ENCODE peak calls at places on chromosomes 3 and 15, in five cellular contexts. L, P, H, Z and W are unnamed samples.

GRCh38 chr3:119751423-119751822 is 30.5 kb upstream of the NR1I2 start:
- DNase-seq in Z (no peak), L (no peak), H (no peak), P (no peak), W (no peak)

GRCh38 chr3:59001675-59002074 is 48.1 kb downstream of the CFAP20DC start:
- DNase-seq in H (no peak), Z (no peak), P (no peak), L (no peak), W (no peak)

GRCh38 chr15:71788646-71789579 is 21.4 kb upstream of the NR2E3 start:
- DNase-seq in L (no peak), Z (no peak), P (no peak), H (peak; percentile 76), W (peak; percentile 72)

GRCh38 chr3:151558621-151559020 is 97.8 kb upstream of the IGSF10 start:
- DNase-seq in L (no peak), H (no peak), P (no peak), Z (peak; percentile 44), W (no peak)

GRCh38 chr15:32825219-32825618 is 107.4 kb downstream of the GREM1 start:
- DNase-seq in Z (peak; percentile 29), L (no peak), P (no peak), H (no peak), W (no peak)

GRCh38 chr15:75198560-75199346 is 2.9 kb upstream of the C15orf39 start:
- DNase-seq in Z (no peak), P (peak; percentile 61), L (no peak), H (peak; percentile 61), W (peak; percentile 77)

GRCh38 chr3:128345195-128345594 is 121.5 kb downstream of the DNAJB8 start:
- DNase-seq in L (no peak), P (no peak), Z (no peak), H (no peak), W (no peak)

GRCh38 chr3:57758686-57759085 is 2.6 kb downstream of the SLMAP start:
- DNase-seq in H (no peak), Z (no peak), P (peak; percentile 40), L (no peak), W (no peak)

GRCh38 chr3:13673207-13673606 is 124.3 kb downstream of the FBLN2 start:
- DNase-seq in P (no peak), H (no peak), Z (no peak), L (no peak), W (no peak)

GRCh38 chr3:196666001-196666867 is 26.7 kb downstream of the NRROS start:
- DNase-seq in L (no peak), P (peak; percentile 74), Z (peak; percentile 66), H (no peak), W (peak; percentile 10)

GRCh38 chr3:121916189-121916588 is 22.0 kb downstream of the SLC15A2 start:
- DNase-seq in L (no peak), H (no peak), Z (no peak), P (peak; percentile 35), W (peak; percentile 7)

GRCh38 chr3:29279830-29280229 is 1.0 kb upstream of the RBMS3 start:
- DNase-seq in H (no peak), L (no peak), Z (peak; percentile 24), P (no peak), W (no peak)

GRCh38 chr3:129365296-129365695 is 63.1 kb downstream of the EFCAB12 start:
- DNase-seq in P (no peak), Z (no peak), L (no peak), H (no peak), W (no peak)

GRCh38 chr3:169241575-169241927 is 422.0 kb downstream of the MECOM start:
- DNase-seq in L (no peak), H (no peak), Z (peak; percentile 72), P (peak; percentile 64), W (no peak)

GRCh38 chr3:197541756-197542539 is 13.8 kb downstream of the BDH1 start:
- DNase-seq in L (peak; percentile 73), H (peak; percentile 46), Z (peak; percentile 41), P (no peak), W (no peak)

GRCh38 chr3:168974628-168975403 is 688.7 kb downstream of the MECOM start:
- DNase-seq in H (no peak), Z (no peak), P (peak; percentile 55), L (no peak), W (no peak)

DNA sequence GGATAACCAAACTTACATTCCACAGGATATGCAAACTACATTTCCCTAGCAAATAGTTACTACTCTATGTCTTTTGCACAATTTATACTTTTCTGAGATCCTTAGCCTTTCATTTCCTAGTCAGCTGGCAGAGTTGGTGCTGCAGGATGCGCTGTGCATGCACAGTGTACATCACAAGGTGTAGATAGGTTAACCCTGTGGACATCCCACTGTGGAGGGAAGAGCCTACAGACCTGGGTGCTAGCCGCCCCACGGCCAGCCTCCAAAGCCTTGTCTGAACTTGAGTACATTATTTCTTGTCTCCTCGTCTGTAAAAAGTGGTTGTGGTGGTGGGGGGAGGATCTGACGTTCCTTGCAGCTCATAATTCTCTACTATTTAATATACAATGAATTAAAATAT is 3.5 kb downstream of the TNFSF10 start:
- DNase-seq in Z (no peak), P (no peak), L (no peak), H (no peak), W (no peak)
- H3K4me1 ChIP-seq in Z (peaks cover 11% of the 10 kb centered on the region), P (peaks cover 7% of the 10 kb centered on the region), L (peaks cover 45% of the 10 kb centered on the region), H (no peaks in the 10 kb centered on the region), W (peaks cover 14% of the 10 kb centered on the region)

GRCh38 chr3:32335365-32336122 is 56.1 kb upstream of the CMTM7 start:
- DNase-seq in P (no peak), Z (no peak), H (no peak), L (no peak), W (no peak)
- H3K4me3 ChIP-seq in P (no peak overlapping the region), Z (no peak overlapping the region), H (no peak overlapping the region), L (no peak overlapping the region), W (no peak overlapping the region)

GRCh38 chr3:194640829-194641228 is 7.6 kb upstream of the TMEM44 start:
- DNase-seq in P (no peak), L (no peak), H (no peak), Z (peak; percentile 42), W (no peak)
- H3K27ac ChIP-seq in P (no peak overlapping the region), L (peak overlapping the region; percentile 80), H (peak overlapping the region; percentile 20), Z (peak overlapping the region; percentile 44), W (peak overlapping the region; percentile 11)

GRCh38 chr15:99399612-99400011 is 148.3 kb downstream of the LRRC28 start:
- DNase-seq in L (no peak), Z (no peak), P (no peak), H (no peak), W (no peak)
- H3K4me1 ChIP-seq in L (peaks cover 16% of the 10 kb centered on the region), Z (no peaks in the 10 kb centered on the region), P (no peaks in the 10 kb centered on the region), H (no peaks in the 10 kb centered on the region), W (no peaks in the 10 kb centered on the region)

DNA sequence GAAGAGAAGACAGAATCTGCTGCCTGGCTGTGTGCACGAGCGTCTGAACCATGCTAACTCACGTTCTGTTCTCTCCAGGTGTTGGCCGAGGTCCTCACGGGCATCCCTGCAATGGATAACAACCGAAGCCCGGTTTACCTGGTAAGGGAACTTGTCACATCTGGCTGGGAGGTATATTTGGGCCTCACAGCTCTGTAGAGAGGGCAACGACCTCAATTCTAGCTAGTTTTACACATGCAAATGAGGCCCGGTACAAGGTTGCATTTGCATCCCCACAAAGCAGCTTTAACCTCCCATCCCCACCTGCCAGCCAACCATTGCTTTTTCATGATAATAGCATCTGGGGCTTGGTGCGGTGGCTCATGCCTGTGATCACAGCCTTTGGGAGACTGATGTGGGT is 22.0 kb upstream of the TATDN2 start:
- DNase-seq in P (no peak), L (no peak), H (peak; percentile 73), Z (no peak), W (no peak)
- H3K4me3 ChIP-seq in P (no peak overlapping the region), L (no peak overlapping the region), H (no peak overlapping the region), Z (no peak overlapping the region), W (no peak overlapping the region)

GRCh38 chr3:8729479-8729878 is 4.1 kb upstream of the CAV3 start:
- DNase-seq in L (no peak), P (no peak), Z (no peak), H (no peak), W (no peak)
- H3K27ac ChIP-seq in L (no peak overlapping the region), P (no peak overlapping the region), Z (no peak overlapping the region), H (no peak overlapping the region), W (no peak overlapping the region)

GRCh38 chr3:71726106-71726505 is 904 bp upstream of the EIF4E3 start:
- DNase-seq in H (peak; percentile 67), L (no peak), P (no peak), Z (no peak), W (no peak)
- H3K4me1 ChIP-seq in H (no peaks in the 10 kb centered on the region), L (peaks cover 21% of the 10 kb centered on the region), P (no peaks in the 10 kb centered on the region), Z (peaks cover 10% of the 10 kb centered on the region), W (no peaks in the 10 kb centered on the region)

GRCh38 chr15:90004252-90004651 is 3.1 kb downstream of the ZNF710 start:
- DNase-seq in P (no peak), Z (no peak), L (no peak), H (no peak), W (no peak)
- H3K4me3 ChIP-seq in P (peak overlapping the region; percentile 36), Z (peak overlapping the region; percentile 15), L (peak overlapping the region; percentile 22), H (no peak overlapping the region), W (no peak overlapping the region)

DNA sequence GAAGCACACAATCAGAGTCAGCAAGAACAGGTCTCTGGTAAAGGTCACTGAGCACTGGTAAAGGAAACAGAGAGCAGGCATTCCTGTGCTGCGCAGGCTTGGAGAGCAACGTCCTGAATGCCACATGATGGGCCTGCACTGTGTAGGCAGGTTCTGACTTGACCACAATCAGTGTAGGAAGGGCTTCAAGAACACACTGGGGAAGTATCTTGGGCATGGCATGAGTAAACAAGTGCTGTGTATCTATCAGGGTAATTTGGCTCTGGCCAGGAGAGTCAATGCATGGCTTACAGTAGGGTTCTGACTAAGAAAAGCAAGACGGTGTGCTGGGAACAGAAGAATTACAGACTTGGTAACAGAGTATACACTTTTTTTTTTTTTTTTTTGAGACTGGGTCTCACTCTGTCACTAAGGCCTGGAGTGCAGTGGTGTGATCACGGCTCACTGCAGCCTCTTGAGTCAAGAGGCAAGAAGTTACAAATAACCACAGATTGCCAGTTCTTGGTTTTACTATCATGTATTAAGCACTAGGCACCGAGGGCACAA is 30.6 kb downstream of the TBC1D2B start:
- DNase-seq in Z (no peak), P (no peak), H (no peak), L (no peak), W (peak; percentile 49)
- H3K27ac ChIP-seq in Z (no peak overlapping the region), P (no peak overlapping the region), H (peak overlapping the region; percentile 70), L (peak overlapping the region; percentile 85), W (peak overlapping the region; percentile 43)

GRCh38 chr3:16442730-16443129 is 70.8 kb downstream of the RFTN1 start:
- DNase-seq in Z (no peak), L (no peak), P (no peak), H (no peak), W (no peak)

GRCh38 chr3:16437640-16438039 is 75.9 kb downstream of the RFTN1 start:
- DNase-seq in P (no peak), H (no peak), Z (no peak), L (no peak), W (no peak)

GRCh38 chr3:16439163-16439847 is 74.2 kb downstream of the RFTN1 start:
- DNase-seq in P (no peak), L (no peak), Z (peak; percentile 23), H (no peak), W (no peak)

GRCh38 chr3:16441306-16441898 is 72.1 kb downstream of the RFTN1 start:
- DNase-seq in L (no peak), Z (peak; percentile 34), H (no peak), P (no peak), W (no peak)

GRCh38 chr3:16439848-16440708 is 73.4 kb downstream of the RFTN1 start:
- DNase-seq in Z (no peak), P (no peak), L (no peak), H (no peak), W (no peak)
- H3K4me1 ChIP-seq in Z (no peaks in the 10 kb centered on the region), P (no peaks in the 10 kb centered on the region), L (peaks cover 45% of the 10 kb centered on the region), H (no peaks in the 10 kb centered on the region), W (no peaks in the 10 kb centered on the region)